ENCODE peak calls at places on chromosomes 16 and 17, in five cellular contexts. A is Calu3; T is hippocampal formation; E is COR-L47; R is activated CD4-positive, alpha-beta T cell treated with anti-CD3 and anti-CD28 coated beads, Interleukin-2, amount 10 ng/mL, durations not matched to agents 7 days and 5 days. S is an unnamed sample.

GRCh38 chr17:79366988-79367571 is 243.8 kb downstream of the RBFOX3 start:
- DNase-seq in A (no peak), T (no peak), E (no peak), R (no peak), S (no peak)

GRCh38 chr16:72621651-72622050 is 426.3 kb downstream of the ZFHX3 start:
- DNase-seq in A (no peak), T (no peak), E (no peak), R (no peak), S (no peak)

GRCh38 chr17:26963163-26963503 is 330.8 kb upstream of the WSB1 start:
- DNase-seq in A (no peak), T (no peak), E (no peak), R (no peak), S (no peak)

GRCh38 chr16:9206156-9206555 is 114.7 kb downstream of the HAPSTR1 start:
- DNase-seq in A (no peak), T (no peak), E (no peak), R (no peak), S (no peak)

GRCh38 chr16:29148867-29149272 is 164.0 kb downstream of the LAT start:
- DNase-seq in A (no peak), T (no peak), E (no peak), R (peak; percentile 89), S (no peak)

GRCh38 chr17:77451271-77451893 is 310.6 kb downstream of the SEC14L1 start:
- DNase-seq in A (peak; percentile 92), T (peak; percentile 95), E (peak; percentile 33), R (peak; percentile 81), S (peak; percentile 91)

GRCh38 chr16:66605177-66605999 is 884 bp downstream of the CMTM3 start:
- DNase-seq in A (peak; percentile 58), T (no peak), E (no peak), R (peak; percentile 36), S (peak; percentile 77)

GRCh38 chr16:10688291-10688690 is 6.4 kb downstream of the TEKT5 start:
- DNase-seq in A (peak; percentile 56), T (no peak), E (no peak), R (no peak), S (no peak)

GRCh38 chr16:66473654-66474519 is 46.8 kb downstream of the BEAN1 start:
- DNase-seq in A (no peak), T (no peak), E (peak; percentile 67), R (no peak), S (no peak)

S was measured in hepatocyte.